ENCODE peak calls at places on chromosomes 2 and 18, in five cellular contexts. L is Panc1, D is foreskin fibroblast, F is small intestine, M is adrenal gland. S is an unnamed sample.
A peak's percentile ranks its signal among the peaks of the same experiment; 100 is the strongest.

GRCh38 chr2:222298311-222299150 is at the start of gene PAX3:
- DNase-seq in M (no peak), D (peak; percentile 89), L (no peak), F (no peak), S (no peak)

GRCh38 chr18:44589709-44590108 is 91.0 kb upstream of the SETBP1 start:
- DNase-seq in D (peak; percentile 59), M (no peak), F (no peak), L (no peak), S (no peak)

GRCh38 chr2:55159752-55160151 is 72.3 kb downstream of the CLHC1 start:
- DNase-seq in M (no peak), D (no peak), F (no peak), L (no peak), S (no peak)

GRCh38 chr2:231533086-231533776 is 3.0 kb upstream of the NMUR1 start:
- DNase-seq in L (no peak), F (no peak), M (no peak), D (no peak), S (no peak)

GRCh38 chr2:234989183-234989701 is 37.4 kb downstream of the SH3BP4 start:
- DNase-seq in L (no peak), M (peak; percentile 94), F (peak; percentile 80), D (no peak), S (no peak)

GRCh38 chr18:39450958-39451357 is 1885.4 kb upstream of the CELF4 start:
- DNase-seq in F (no peak), M (no peak), L (no peak), D (no peak), S (no peak)

GRCh38 chr2:190627881-190628412 is 20.9 kb upstream of the NAB1 start:
- DNase-seq in L (no peak), D (no peak), M (no peak), F (peak; percentile 25), S (no peak)

GRCh38 chr2:178177066-178177679 is 17.1 kb upstream of the OSBPL6 start:
- DNase-seq in L (no peak), M (no peak), D (peak; percentile 34), F (peak; percentile 29), S (no peak)

GRCh38 chr2:27854224-27854623 is 36.0 kb downstream of the RBKS start:
- DNase-seq in F (peak; percentile 87), M (no peak), D (no peak), L (no peak), S (no peak)

GRCh38 chr18:25798026-25798537 is 292.3 kb downstream of the SS18 start:
- DNase-seq in M (no peak), D (no peak), L (no peak), F (no peak), S (no peak)

GRCh38 chr2:236177604-236177966 is 9.4 kb upstream of the GBX2 start:
- DNase-seq in L (no peak), M (peak; percentile 41), D (peak; percentile 11), F (peak; percentile 19), S (no peak)

GRCh38 chr2:234556848-234557573 is 60.1 kb upstream of the ARL4C start:
- DNase-seq in M (no peak), F (no peak), D (peak; percentile 48), L (no peak), S (no peak)

GRCh38 chr2:74884118-74884517 is 50.2 kb downstream of the HK2 start:
- DNase-seq in F (no peak), D (no peak), L (no peak), M (no peak), S (no peak)

GRCh38 chr2:172921538-172922236 is 154.0 kb upstream of the MAP3K20 start:
- DNase-seq in L (no peak), D (peak; percentile 46), M (peak; percentile 51), F (no peak), S (no peak)

GRCh38 chr2:232385660-232386489 is 7.3 kb downstream of the ALPP start:
- DNase-seq in M (no peak), F (no peak), D (peak; percentile 87), L (no peak), S (no peak)

GRCh38 chr2:204012081-204012653 is 75.6 kb downstream of the ICOS start:
- DNase-seq in L (no peak), D (no peak), M (no peak), F (peak; percentile 5), S (no peak)

GRCh38 chr2:63582873-63583272 is 5.4 kb downstream of the WDPCP start:
- DNase-seq in L (no peak), F (no peak), M (no peak), D (no peak), S (no peak)

GRCh38 chr2:121099329-121100318 is 185.4 kb downstream of the TFCP2L1 start:
- DNase-seq in F (peak; percentile 36), D (no peak), L (no peak), M (no peak), S (no peak)

GRCh38 chr2:69770193-69770702 is 28.3 kb downstream of the ANXA4 start:
- DNase-seq in D (peak; percentile 81), L (peak; percentile 91), F (peak; percentile 83), M (peak; percentile 34), S (no peak)

GRCh38 chr2:128412181-128412871 is 93.7 kb upstream of the HS6ST1 start:
- DNase-seq in D (no peak), L (no peak), F (no peak), M (peak; percentile 13), S (no peak)

GRCh38 chr2:69945447-69945846 is 16.0 kb downstream of the ASPRV1 start:
- DNase-seq in L (no peak), F (no peak), D (no peak), M (no peak), S (no peak)

GRCh38 chr2:158687315-158687714 is 107.8 kb upstream of the DAPL1 start:
- DNase-seq in M (no peak), D (no peak), F (no peak), L (no peak), S (no peak)

GRCh38 chr2:50401772-50402653 is 629.9 kb downstream of the NRXN1 start:
- DNase-seq in D (no peak), M (peak; percentile 57), L (peak; percentile 61), F (peak; percentile 25), S (no peak)

GRCh38 chr2:47076586-47077441 is 78.3 kb downstream of the STPG4 start:
- DNase-seq in M (no peak), L (peak; percentile 69), F (peak; percentile 36), D (peak; percentile 96), S (no peak)

DNA sequence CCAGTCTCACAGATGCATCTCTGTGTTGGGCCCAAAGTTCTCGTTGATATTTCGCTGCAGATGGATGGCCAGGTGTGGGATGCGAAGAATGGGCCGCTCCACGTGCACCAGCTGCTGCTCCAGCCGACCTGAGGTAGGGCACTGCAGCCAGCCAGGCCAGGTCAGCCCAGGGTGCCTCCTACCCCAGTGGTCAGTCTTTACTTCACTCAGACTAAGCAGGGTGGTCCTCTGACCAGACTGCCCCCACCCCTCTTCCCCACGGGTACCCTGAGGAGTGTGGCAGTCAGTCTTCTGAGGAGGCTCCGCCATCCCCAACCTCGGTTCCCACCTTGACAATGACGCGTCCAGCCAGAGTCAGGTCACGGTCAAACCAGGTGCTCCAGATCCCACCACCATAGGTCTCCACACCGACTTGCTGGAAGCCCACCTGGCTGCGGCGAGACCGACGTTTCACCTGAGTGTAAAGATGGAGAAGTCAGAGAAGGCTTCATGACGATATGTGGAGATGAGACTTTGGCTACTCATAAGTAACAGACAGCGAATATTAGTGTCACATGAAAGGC is 1.7 kb downstream of the DNPEP start:
- DNase-seq in M (peak; percentile 38), D (no peak), F (no peak), L (no peak), S (no peak)
- H3K4me3 ChIP-seq in M (no peak overlapping the region), D (peak overlapping the region; percentile 73), F (no peak overlapping the region), L (peak overlapping the region; percentile 92), S (no peak overlapping the region)

GRCh38 chr2:138215958-138216357 is 251.7 kb downstream of the HNMT start:
- DNase-seq in L (no peak), D (no peak), M (no peak), F (no peak), S (no peak)

GRCh38 chr2:138217975-138218773 is 253.9 kb downstream of the HNMT start:
- DNase-seq in L (no peak), M (no peak), D (no peak), F (no peak), S (no peak)

GRCh38 chr2:138212434-138212833 is 248.2 kb downstream of the HNMT start:
- DNase-seq in L (no peak), F (no peak), M (no peak), D (no peak), S (no peak)

GRCh38 chr2:138213079-138213478 is 248.8 kb downstream of the HNMT start:
- DNase-seq in D (no peak), M (no peak), F (no peak), L (no peak), S (no peak)

GRCh38 chr2:138213624-138214023 is 249.4 kb downstream of the HNMT start:
- DNase-seq in D (no peak), F (no peak), M (no peak), L (no peak), S (no peak)
- H3K4me3 ChIP-seq in D (no peak overlapping the region), F (no peak overlapping the region), M (no peak overlapping the region), L (no peak overlapping the region), S (no peak overlapping the region)

GRCh38 chr2:65390134-65390533 is 42.3 kb downstream of the SPRED2 start:
- DNase-seq in M (no peak), D (no peak), L (no peak), F (peak; percentile 64), S (no peak)
- H3K4me3 ChIP-seq in M (no peak overlapping the region), D (no peak overlapping the region), L (no peak overlapping the region), F (no peak overlapping the region), S (no peak overlapping the region)

DNA sequence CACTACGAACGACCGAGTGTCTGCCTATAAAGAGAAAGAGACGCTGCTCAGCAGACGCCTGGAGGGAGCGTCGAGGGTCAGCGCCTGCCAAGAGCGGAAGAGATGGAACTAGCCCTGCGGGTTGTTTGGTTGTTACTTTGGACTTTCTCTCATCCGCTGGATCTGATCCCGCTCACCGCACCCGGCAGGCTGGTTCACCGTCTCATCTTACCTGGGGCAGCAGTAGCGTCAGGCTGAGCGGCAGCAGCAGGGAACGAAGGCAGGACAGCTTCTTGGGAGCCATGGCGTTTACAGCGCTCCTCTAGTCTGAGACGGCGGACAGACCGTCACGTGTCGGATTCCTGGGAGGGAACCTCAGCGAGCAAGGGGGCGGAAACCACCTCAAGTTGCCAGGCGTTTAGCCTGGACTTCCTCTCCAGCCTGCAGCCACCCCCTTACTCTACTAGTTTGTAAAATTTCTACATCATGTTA is 1.9 kb downstream of the GLB1L start:
- DNase-seq in F (peak; percentile 83), D (no peak), L (no peak), M (no peak), S (no peak)
- H3K4me3 ChIP-seq in F (no peak overlapping the region), D (peak overlapping the region; percentile 34), L (no peak overlapping the region), M (no peak overlapping the region), S (no peak overlapping the region)

GRCh38 chr2:88622307-88622706 is 5.0 kb downstream of the EIF2AK3 start:
- DNase-seq in L (no peak), F (no peak), M (no peak), D (no peak), S (no peak)
- H3K4me3 ChIP-seq in L (no peak overlapping the region), F (no peak overlapping the region), M (no peak overlapping the region), D (no peak overlapping the region), S (no peak overlapping the region)

DNA sequence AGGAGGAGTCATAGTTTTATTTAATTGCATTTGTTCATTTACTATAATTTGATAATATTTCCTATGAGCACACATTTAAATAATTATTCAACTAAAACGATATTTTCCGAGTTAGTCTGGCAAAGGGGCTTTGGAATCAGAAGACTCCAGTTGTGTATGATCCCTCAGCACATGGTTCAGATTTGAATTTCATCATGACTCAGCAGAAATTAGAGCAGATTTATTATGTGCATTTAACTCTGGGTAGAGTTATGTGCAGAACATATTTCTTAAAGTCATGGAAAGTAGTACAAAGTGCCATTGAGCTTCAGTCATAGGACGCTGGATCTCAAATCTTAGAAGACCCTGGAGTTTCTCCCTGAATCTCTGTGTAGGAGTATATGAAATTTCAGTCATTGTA is 106.7 kb downstream of the ADCYAP1 start:
- DNase-seq in L (no peak), D (no peak), M (no peak), F (no peak), S (no peak)
- H3K4me3 ChIP-seq in L (no peak overlapping the region), D (no peak overlapping the region), M (no peak overlapping the region), F (no peak overlapping the region), S (no peak overlapping the region)

GRCh38 chr2:44549099-44549471 is 187.3 kb downstream of the CAMKMT start:
- DNase-seq in F (no peak), D (peak; percentile 87), L (no peak), M (no peak), S (no peak)
- H3K4me3 ChIP-seq in F (no peak overlapping the region), D (peak overlapping the region; percentile 26), L (no peak overlapping the region), M (no peak overlapping the region), S (no peak overlapping the region)

S was measured in effector memory CD4-positive, alpha-beta T cell.